ENCODE peak calls at places on chromosomes 5 and 9, in five cellular contexts. E is adrenal gland, X is GM12865, C is right atrium auricular region, O is upper lobe of right lung. P is an unnamed sample.

GRCh38 chr9:104864675-104865104 is 63.3 kb downstream of the ABCA1 start:
- DNase-seq in C (no peak), O (no peak), E (no peak), X (no peak), P (no peak)

GRCh38 chr5:151086905-151087360 is 6.1 kb upstream of the TNIP1 start:
- DNase-seq in C (no peak), X (peak), O (peak), E (no peak), P (no peak)

GRCh38 chr5:21774791-21775190 is 1078.4 kb downstream of the CDH12 start:
- DNase-seq in O (no peak), X (no peak), C (no peak), E (no peak), P (no peak)

GRCh38 chr9:87601175-87601574 is 103.5 kb downstream of the DAPK1 start:
- DNase-seq in C (no peak), X (no peak), O (peak), E (peak), P (no peak)

GRCh38 chr5:172853355-172853975 is 19.4 kb downstream of the ERGIC1 start:
- DNase-seq in X (no peak), C (no peak), O (no peak), E (no peak), P (no peak)

GRCh38 chr5:1732238-1732880 is 67.3 kb downstream of the MRPL36 start:
- DNase-seq in X (no peak), E (no peak), C (peak), O (peak), P (no peak)

GRCh38 chr5:83877911-83878706 is 157.5 kb upstream of the HAPLN1 start:
- DNase-seq in C (no peak), X (no peak), E (no peak), O (no peak), P (no peak)

GRCh38 chr9:78300209-78300608 is 3.3 kb downstream of the PSAT1 start:
- DNase-seq in X (no peak), E (no peak), O (no peak), C (no peak), P (no peak)

GRCh38 chr9:100756217-100756616 is 178.3 kb downstream of the CAVIN4 start:
- DNase-seq in X (no peak), O (no peak), C (no peak), E (no peak), P (no peak)

GRCh38 chr9:86282979-86283535 is 719 bp upstream of the ISCA1 start:
- DNase-seq in C (no peak), X (no peak), O (no peak), E (no peak), P (no peak)

GRCh38 chr5:61599370-61600140 is 267.5 kb downstream of the ZSWIM6 start:
- DNase-seq in C (no peak), X (no peak), E (no peak), O (no peak), P (no peak)

GRCh38 chr5:107566537-107566875 is 104.2 kb downstream of the EFNA5 start:
- DNase-seq in E (no peak), O (no peak), X (no peak), C (no peak), P (no peak)

GRCh38 chr5:79868271-79868670 is 122.8 kb downstream of the MTX3 start:
- DNase-seq in O (no peak), E (no peak), X (no peak), C (no peak), P (no peak)

GRCh38 chr9:99054581-99054980 is 50.3 kb upstream of the TGFBR1 start:
- DNase-seq in C (no peak), O (no peak), X (no peak), E (no peak), P (no peak)

GRCh38 chr9:135326141-135326540 is 153.4 kb upstream of the PPP1R26 start:
- DNase-seq in E (no peak), O (no peak), C (no peak), X (no peak), P (no peak)

GRCh38 chr5:139951983-139952382 is 91.1 kb downstream of the NRG2 start:
- DNase-seq in C (no peak), O (no peak), X (no peak), E (no peak), P (no peak)

GRCh38 chr5:163888366-163888765 is 382.9 kb downstream of the MAT2B start:
- DNase-seq in O (no peak), X (no peak), E (no peak), C (no peak), P (no peak)

GRCh38 chr5:175689147-175689991 is 31.5 kb downstream of the HRH2 start:
- DNase-seq in C (peak), E (peak), O (peak), X (no peak), P (no peak)

GRCh38 chr9:3848445-3849114 is 322.8 kb upstream of the RFX3 start:
- DNase-seq in C (no peak), E (no peak), X (no peak), O (no peak), P (no peak)

GRCh38 chr5:72569423-72569939 is 62.3 kb upstream of the ZNF366 start:
- DNase-seq in X (no peak), O (no peak), E (no peak), C (no peak), P (no peak)

GRCh38 chr9:132994410-132995120 is 16.1 kb downstream of the GFI1B start:
- DNase-seq in E (no peak), O (no peak), X (peak), C (no peak), P (peak)

GRCh38 chr5:146873186-146873917 is 5.2 kb downstream of the PPP2R2B start:
- DNase-seq in O (no peak), X (no peak), E (no peak), C (no peak), P (no peak)

GRCh38 chr9:71681104-71681707 is 87.1 kb downstream of the CEMIP2 start:
- DNase-seq in C (no peak), X (no peak), O (no peak), E (no peak), P (no peak)

GRCh38 chr5:110872200-110872599 is 133.4 kb downstream of the SLC25A46 start:
- DNase-seq in E (no peak), X (no peak), C (no peak), O (no peak), P (no peak)

GRCh38 chr5:144304683-144305082 is 134.0 kb downstream of the KCTD16 start:
- DNase-seq in O (no peak), E (no peak), X (peak), C (no peak), P (no peak)

GRCh38 chr5:1762121-1762877 is 37.3 kb downstream of the MRPL36 start:
- DNase-seq in O (peak), X (no peak), C (no peak), E (no peak), P (no peak)

GRCh38 chr5:75049581-75050274 is 2.6 kb downstream of the GCNT4 start:
- DNase-seq in C (no peak), O (no peak), E (peak), X (peak), P (peak)

GRCh38 chr9:4955836-4956235 is 29.2 kb upstream of the JAK2 start:
- DNase-seq in E (no peak), O (no peak), C (no peak), X (no peak), P (no peak)

GRCh38 chr5:10636363-10637142 is 72.7 kb downstream of the ANKRD33B start:
- DNase-seq in O (no peak), X (no peak), C (no peak), E (no peak), P (no peak)

GRCh38 chr5:10635257-10635860 is 71.5 kb downstream of the ANKRD33B start:
- DNase-seq in X (peak), O (no peak), E (no peak), C (no peak), P (peak)

GRCh38 chr5:10639846-10640368 is 76.0 kb downstream of the ANKRD33B start:
- DNase-seq in X (no peak), O (no peak), C (no peak), E (no peak), P (no peak)

GRCh38 chr5:10635861-10636350 is 72.0 kb downstream of the ANKRD33B start:
- DNase-seq in X (peak), E (no peak), O (no peak), C (no peak), P (no peak)

DNA sequence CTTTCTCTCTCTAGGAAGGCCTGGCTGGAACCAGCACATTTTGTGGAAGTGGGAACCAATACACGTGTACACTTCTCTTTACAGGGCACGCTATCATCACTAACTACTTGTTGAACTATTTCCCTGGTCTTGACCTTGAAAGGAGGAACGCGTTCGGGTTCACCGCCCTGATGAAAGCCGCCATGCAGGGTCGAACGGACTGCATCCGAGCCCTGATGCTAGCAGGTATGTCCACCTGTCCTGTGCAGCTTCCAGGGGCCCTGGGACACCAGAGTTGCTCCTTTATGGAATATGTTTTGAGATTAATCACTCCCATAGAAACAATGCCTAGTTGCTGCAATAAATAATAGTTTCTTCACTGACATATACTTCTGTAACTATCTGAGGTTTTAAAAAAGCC is 74.1 kb downstream of the ANKRD33B start:
- DNase-seq in E (no peak), X (no peak), C (no peak), O (no peak), P (no peak)
- H3K4me3 ChIP-seq in E (no peak), X (no peak), C (no peak), O (no peak), P (no peak)

DNA sequence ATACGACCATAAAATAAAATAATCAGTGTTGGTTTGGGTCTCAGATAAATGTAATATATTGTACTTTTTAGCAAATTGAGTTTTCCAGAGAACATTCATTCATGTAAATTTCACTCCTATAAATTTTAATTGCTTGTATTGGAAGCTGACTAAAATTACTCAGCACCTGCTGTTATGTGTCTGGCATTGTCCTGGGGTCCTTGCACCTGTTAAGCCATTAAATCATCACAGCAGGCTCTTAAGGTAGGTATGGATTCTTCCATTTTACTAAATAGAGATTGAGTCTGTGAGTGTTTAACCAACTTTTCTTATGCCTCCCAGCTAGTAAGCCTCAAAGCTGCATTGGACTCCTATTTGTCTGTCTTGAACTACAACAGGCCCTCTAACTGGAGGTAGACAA is 78.8 kb downstream of the PARP8 start:
- DNase-seq in X (no peak), E (no peak), O (no peak), C (no peak), P (no peak)
- H3K4me3 ChIP-seq in X (peak), E (no peak), O (peak), C (no peak), P (peak)

GRCh38 chr9:122374885-122375420 is 4.1 kb downstream of the PTGS1 start:
- DNase-seq in O (peak), X (no peak), C (peak), E (peak), P (no peak)
- H3K4me3 ChIP-seq in O (no peak), X (no peak), C (no peak), E (no peak), P (no peak)

DNA sequence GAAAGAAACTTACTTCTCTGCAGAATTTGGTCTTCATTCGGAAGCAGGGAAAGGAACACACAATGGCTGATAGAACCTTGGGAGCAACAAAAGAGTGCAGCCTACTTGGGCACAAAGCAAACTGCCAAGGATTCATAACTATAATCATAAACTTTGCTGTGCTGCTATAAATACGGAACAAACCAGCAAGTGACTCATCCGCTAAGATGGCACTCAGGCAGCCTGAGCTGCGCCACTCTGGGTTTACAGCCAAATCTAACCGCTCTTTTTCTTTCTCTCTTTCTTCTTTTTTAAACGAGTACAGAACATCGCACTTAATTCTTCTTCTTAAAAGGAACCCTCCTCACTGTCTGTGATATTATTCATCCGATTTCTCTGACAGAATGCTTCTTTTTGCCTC is 81.1 kb downstream of the PTPN3 start:
- DNase-seq in E (peak), X (peak), O (no peak), C (no peak), P (no peak)
- H3K4me3 ChIP-seq in E (no peak), X (no peak), O (no peak), C (no peak), P (no peak)

GRCh38 chr5:39547548-39548154 is 122.9 kb upstream of the DAB2 start:
- DNase-seq in X (peak), E (peak), O (no peak), C (no peak), P (peak)
- H3K4me3 ChIP-seq in X (no peak), E (no peak), O (peak), C (no peak), P (no peak)

GRCh38 chr5:170861855-170862766 is at the start of gene RANBP17:
- DNase-seq in C (no peak), E (peak), X (no peak), O (peak), P (no peak)
- H3K4me3 ChIP-seq in C (peak), E (peak), X (no peak), O (peak), P (no peak)

DNA sequence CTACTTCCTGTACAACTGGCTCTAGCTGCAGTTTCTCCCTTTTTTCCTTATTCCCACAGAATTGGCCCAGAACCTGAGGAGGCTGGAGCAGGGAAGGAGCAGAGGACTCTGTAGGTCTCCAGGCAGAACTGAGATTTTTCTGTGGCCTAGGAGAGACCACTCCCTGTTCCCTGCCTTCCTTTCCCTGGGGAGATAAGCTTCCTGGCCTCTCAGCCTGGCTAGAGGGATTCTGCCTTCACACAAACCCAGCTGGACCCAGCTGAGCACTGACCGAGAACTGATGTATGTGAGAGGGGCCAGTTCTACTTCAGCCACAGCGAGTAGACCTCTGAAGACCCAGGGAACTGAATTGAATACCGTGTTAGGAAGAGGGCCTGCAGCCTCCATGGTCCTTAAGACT is 48.0 kb downstream of the RUSC2 start:
- DNase-seq in X (no peak), C (no peak), E (no peak), O (no peak), P (no peak)
- H3K4me3 ChIP-seq in X (no peak), C (no peak), E (no peak), O (peak), P (no peak)

GRCh38 chr9:33443504-33444154 is 3.8 kb downstream of the AQP3 start:
- DNase-seq in O (no peak), C (no peak), X (no peak), E (no peak), P (no peak)
- H3K4me3 ChIP-seq in O (peak), C (no peak), X (no peak), E (no peak), P (no peak)

DNA sequence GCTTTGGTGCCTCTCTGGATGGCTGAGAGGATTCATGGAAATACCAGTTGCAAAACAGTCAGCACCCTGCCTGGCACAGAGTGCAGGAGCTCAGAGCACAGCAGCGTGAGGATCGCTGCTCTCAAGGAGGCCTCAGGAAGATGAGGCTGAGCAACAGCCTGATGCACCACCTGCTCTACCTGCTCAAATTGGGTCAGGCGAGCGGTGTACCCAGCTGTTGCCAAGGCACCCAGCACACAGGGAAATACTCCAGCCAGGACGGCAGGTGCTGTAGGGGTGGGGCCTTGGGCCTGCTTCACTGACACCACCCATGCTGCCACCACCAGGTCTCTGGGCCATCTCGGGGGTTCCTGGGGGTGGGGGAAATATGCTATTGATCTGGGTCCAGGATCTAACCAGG is 4.3 kb downstream of the EEIG1 start:
- DNase-seq in C (no peak), E (no peak), O (peak), X (no peak), P (no peak)
- H3K4me3 ChIP-seq in C (no peak), E (no peak), O (peak), X (no peak), P (no peak)

GRCh38 chr5:14693070-14693469 is 28.6 kb downstream of the OTULIN start:
- DNase-seq in C (no peak), O (no peak), X (no peak), E (no peak), P (no peak)

GRCh38 chr5:14695152-14695551 is 30.6 kb downstream of the OTULIN start:
- DNase-seq in E (no peak), C (no peak), X (no peak), O (no peak), P (no peak)

GRCh38 chr5:14696851-14697250 is 32.3 kb downstream of the OTULIN start:
- DNase-seq in C (no peak), X (no peak), E (no peak), O (no peak), P (no peak)

GRCh38 chr5:14698495-14698894 is 34.0 kb downstream of the OTULIN start:
- DNase-seq in E (no peak), C (no peak), O (no peak), X (no peak), P (no peak)

DNA sequence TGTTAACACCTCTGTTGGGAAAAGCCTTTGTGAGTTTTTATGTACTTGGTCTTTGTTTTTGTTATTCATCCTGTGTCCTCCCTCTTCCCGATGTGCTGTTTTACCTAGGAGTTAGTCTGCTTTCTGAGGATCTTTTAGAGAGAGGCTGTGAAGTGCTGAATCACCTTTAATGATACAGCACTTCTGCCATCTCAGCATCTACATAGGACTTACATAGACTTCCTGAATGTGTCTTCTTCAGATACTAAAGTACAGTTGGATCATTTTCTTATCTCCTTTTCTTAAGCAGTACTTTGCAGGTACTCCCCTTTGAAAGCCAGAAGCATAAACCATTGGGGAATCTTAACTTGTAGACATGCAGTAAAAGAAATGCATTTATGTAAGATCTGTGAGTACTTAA is 31.5 kb downstream of the OTULIN start:
- DNase-seq in C (no peak), O (no peak), E (no peak), X (no peak), P (no peak)
- H3K4me3 ChIP-seq in C (no peak), O (no peak), E (no peak), X (no peak), P (no peak)